ENCODE peak calls at places on chromosomes 6 and 20, in five cellular contexts. One of them, this sample, is unnamed.

GRCh38 chr6:83758533-83758932 is 49.6 kb upstream of the SNAP91 start:
- DNase-seq in HepG2: no peak
- DNase-seq in H1: no peak
- DNase-seq in K562: no peak
- DNase-seq in GM12878: no peak
- DNase-seq in this sample: no peak

GRCh38 chr6:2225422-2226392 is 19.7 kb downstream of the GMDS start:
- DNase-seq in H1: no peak
- DNase-seq in K562: no peak
- DNase-seq in GM12878: no peak
- DNase-seq in HepG2: peak; percentile 99
- DNase-seq in this sample: no peak

GRCh38 chr20:63745961-63746765 is 6.6 kb downstream of the SLC2A4RG start:
- DNase-seq in K562: no peak
- DNase-seq in H1: no peak
- DNase-seq in HepG2: no peak
- DNase-seq in GM12878: no peak
- DNase-seq in this sample: no peak

GRCh38 chr6:33779305-33779704 is 9.6 kb downstream of the LEMD2 start:
- DNase-seq in K562: peak; percentile 53
- DNase-seq in HepG2: no peak
- DNase-seq in H1: no peak
- DNase-seq in GM12878: no peak
- DNase-seq in this sample: no peak

GRCh38 chr6:41471064-41471895 is 74.9 kb upstream of the FOXP4 start:
- DNase-seq in GM12878: no peak
- DNase-seq in HepG2: no peak
- DNase-seq in H1: no peak
- DNase-seq in K562: peak; percentile 53
- DNase-seq in this sample: no peak

GRCh38 chr6:42217165-42217522 is 517 bp downstream of the MRPS10 start:
- DNase-seq in GM12878: no peak
- DNase-seq in H1: no peak
- DNase-seq in HepG2: no peak
- DNase-seq in K562: peak; percentile 48
- DNase-seq in this sample: no peak

GRCh38 chr20:36802326-36803223 is 29.0 kb upstream of the DSN1 start:
- DNase-seq in HepG2: no peak
- DNase-seq in H1: no peak
- DNase-seq in GM12878: no peak
- DNase-seq in K562: no peak
- DNase-seq in this sample: no peak

GRCh38 chr20:888057-888456 is 28.1 kb downstream of the ANGPT4 start:
- DNase-seq in H1: no peak
- DNase-seq in GM12878: no peak
- DNase-seq in HepG2: no peak
- DNase-seq in K562: no peak
- DNase-seq in this sample: no peak

GRCh38 chr20:48609491-48609978 is 218.3 kb downstream of the PREX1 start:
- DNase-seq in HepG2: peak; percentile 36
- DNase-seq in H1: no peak
- DNase-seq in GM12878: peak; percentile 62
- DNase-seq in K562: no peak
- DNase-seq in this sample: no peak

GRCh38 chr20:39623584-39624234 is 661.6 kb downstream of the DHX35 start:
- DNase-seq in K562: no peak
- DNase-seq in HepG2: no peak
- DNase-seq in H1: no peak
- DNase-seq in GM12878: no peak
- DNase-seq in this sample: no peak

GRCh38 chr6:55281215-55281614 is 46.1 kb upstream of the GFRAL start:
- DNase-seq in K562: no peak
- DNase-seq in H1: no peak
- DNase-seq in HepG2: no peak
- DNase-seq in GM12878: no peak
- DNase-seq in this sample: no peak

GRCh38 chr6:167403427-167403826 is 78.5 kb downstream of the TTLL2 start:
- DNase-seq in GM12878: no peak
- DNase-seq in K562: no peak
- DNase-seq in HepG2: no peak
- DNase-seq in H1: no peak
- DNase-seq in this sample: no peak

GRCh38 chr6:37913210-37913609 is 93.7 kb downstream of the ZFAND3 start:
- DNase-seq in K562: no peak
- DNase-seq in GM12878: no peak
- DNase-seq in HepG2: no peak
- DNase-seq in H1: no peak
- DNase-seq in this sample: no peak

GRCh38 chr6:106199998-106200397 is 113.9 kb downstream of the PRDM1 start:
- DNase-seq in K562: no peak
- DNase-seq in HepG2: no peak
- DNase-seq in GM12878: no peak
- DNase-seq in H1: no peak
- DNase-seq in this sample: no peak

GRCh38 chr20:64035066-64035932 is 683 bp upstream of the C20orf204 start:
- DNase-seq in GM12878: peak; percentile 59
- DNase-seq in HepG2: no peak
- DNase-seq in H1: no peak
- DNase-seq in K562: no peak
- DNase-seq in this sample: no peak

GRCh38 chr6:37283786-37284185 is 25.8 kb upstream of the TMEM217 start:
- DNase-seq in H1: no peak
- DNase-seq in GM12878: no peak
- DNase-seq in HepG2: no peak
- DNase-seq in K562: no peak
- DNase-seq in this sample: no peak

GRCh38 chr6:89369009-89369408 is 16.5 kb upstream of the UBE2J1 start:
- DNase-seq in H1: no peak
- DNase-seq in K562: no peak
- DNase-seq in GM12878: no peak
- DNase-seq in HepG2: peak; percentile 35
- DNase-seq in this sample: no peak

GRCh38 chr20:15579703-15580102 is 993.5 kb downstream of the KIF16B start:
- DNase-seq in HepG2: no peak
- DNase-seq in GM12878: no peak
- DNase-seq in H1: no peak
- DNase-seq in K562: no peak
- DNase-seq in this sample: no peak

GRCh38 chr6:11196511-11197174 is 35.8 kb downstream of the NEDD9 start:
- DNase-seq in K562: no peak
- DNase-seq in GM12878: no peak
- DNase-seq in H1: no peak
- DNase-seq in HepG2: no peak
- DNase-seq in this sample: no peak

GRCh38 chr20:61922411-61922810 is 143.3 kb downstream of the TAF4 start:
- DNase-seq in K562: no peak
- DNase-seq in H1: no peak
- DNase-seq in HepG2: no peak
- DNase-seq in GM12878: no peak
- DNase-seq in this sample: no peak

GRCh38 chr6:168582581-168582981 is 141.6 kb downstream of the SMOC2 start:
- DNase-seq in HepG2: no peak
- DNase-seq in GM12878: no peak
- DNase-seq in K562: no peak
- DNase-seq in H1: no peak
- DNase-seq in this sample: no peak

DNA sequence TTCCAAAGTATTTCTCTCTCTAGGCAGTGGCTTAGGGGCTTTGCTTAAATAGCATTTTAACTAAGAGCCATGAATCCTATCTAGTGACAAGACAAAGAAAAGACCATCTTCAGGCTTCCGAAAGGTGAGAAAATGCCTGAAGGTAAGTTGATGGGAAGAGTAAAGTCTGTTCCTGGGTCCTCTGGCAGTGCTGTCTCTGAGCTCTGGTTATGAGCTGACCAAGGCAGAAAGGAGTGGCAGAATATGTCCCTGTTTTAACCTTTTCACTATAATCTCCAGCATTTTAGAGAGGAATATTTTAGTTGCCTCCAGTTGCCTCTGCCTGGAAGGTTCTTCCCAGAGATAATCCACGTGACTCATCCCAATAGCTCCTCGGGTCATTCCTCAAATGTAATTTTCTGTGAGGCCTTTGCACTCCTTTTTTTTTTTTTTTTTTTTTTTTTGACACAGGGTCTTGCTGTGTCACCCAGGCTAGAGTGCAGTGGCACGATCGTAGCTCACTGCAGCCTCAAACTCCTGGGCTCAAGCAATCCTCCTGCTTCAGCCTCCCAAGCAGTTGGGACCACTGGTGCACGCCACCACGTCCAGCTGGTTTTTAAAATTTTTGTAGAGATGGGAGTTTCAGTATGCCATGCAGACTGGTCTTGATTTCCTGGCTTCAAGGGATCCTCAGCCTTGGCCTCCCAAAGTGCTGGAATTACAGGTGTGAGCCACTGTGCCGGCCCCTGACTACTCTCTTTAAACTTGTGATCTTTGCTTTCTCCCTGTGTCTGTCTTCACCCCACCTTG is 3.7 kb upstream of the ARMH2 start:
- DNase-seq in H1: no peak
- DNase-seq in K562: no peak
- DNase-seq in GM12878: no peak
- DNase-seq in HepG2: peak; percentile 61
- DNase-seq in this sample: no peak
- TF ChIP-seq RAD21 in H1: no peak
- TF ChIP-seq RAD21 in K562: no peak
- TF ChIP-seq RAD21 in GM12878: no peak
- TF ChIP-seq RAD21 in HepG2: no peak
- TF ChIP-seq RAD21 in this sample: no peak

GRCh38 chr20:40643891-40644290 is 45.1 kb downstream of the MAFB start:
- DNase-seq in HepG2: no peak
- DNase-seq in GM12878: no peak
- DNase-seq in K562: no peak
- DNase-seq in H1: no peak
- DNase-seq in this sample: no peak
- TF ChIP-seq ZNF274 in HepG2: no peak
- TF ChIP-seq ZNF274 in GM12878: no peak
- TF ChIP-seq ZNF274 in K562: no peak
- TF ChIP-seq ZNF274 in H1: no peak
- TF ChIP-seq ZNF274 in this sample: no peak

GRCh38 chr20:5843054-5843731 is 93.0 kb downstream of the SHLD1 start:
- DNase-seq in H1: no peak
- DNase-seq in K562: no peak
- DNase-seq in GM12878: peak; percentile 55
- DNase-seq in HepG2: no peak
- DNase-seq in this sample: no peak
- TF ChIP-seq POLR2AphosphoS5 in H1: no peak
- TF ChIP-seq POLR2AphosphoS5 in K562: no peak
- TF ChIP-seq POLR2AphosphoS5 in GM12878: no peak
- TF ChIP-seq POLR2AphosphoS5 in HepG2: no peak
- TF ChIP-seq POLR2AphosphoS5 in this sample: no peak

DNA sequence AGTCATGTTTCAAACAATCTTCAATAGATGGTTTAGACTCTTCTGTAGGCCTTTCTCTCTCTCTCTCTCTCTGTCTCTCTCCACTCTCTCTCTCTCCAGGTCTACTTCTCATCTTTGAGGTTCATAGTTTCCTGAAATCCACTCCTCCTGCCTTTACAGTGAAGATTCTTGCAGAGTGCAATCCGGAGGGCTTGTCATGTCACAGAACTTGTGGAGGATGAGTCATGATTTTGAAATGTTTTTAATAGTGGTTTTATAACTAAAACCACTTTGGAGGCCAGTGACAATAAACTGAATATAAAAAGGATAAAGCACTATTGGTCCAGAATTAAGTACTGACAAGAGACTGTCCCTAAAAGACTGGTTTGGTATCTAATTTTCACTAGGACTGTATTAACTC is 156.3 kb downstream of the KIF6 start:
- DNase-seq in GM12878: no peak
- DNase-seq in K562: no peak
- DNase-seq in H1: no peak
- DNase-seq in HepG2: no peak
- DNase-seq in this sample: no peak
- TF ChIP-seq RAD21 in GM12878: no peak
- TF ChIP-seq RAD21 in K562: no peak
- TF ChIP-seq RAD21 in H1: no peak
- TF ChIP-seq RAD21 in HepG2: no peak
- TF ChIP-seq RAD21 in this sample: no peak

GRCh38 chr20:58144071-58144470 is 84.4 kb downstream of the ANKRD60 start:
- DNase-seq in K562: no peak
- DNase-seq in HepG2: no peak
- DNase-seq in H1: no peak
- DNase-seq in GM12878: no peak
- DNase-seq in this sample: no peak

GRCh38 chr20:58141971-58142842 is 86.2 kb downstream of the ANKRD60 start:
- DNase-seq in HepG2: no peak
- DNase-seq in K562: no peak
- DNase-seq in H1: no peak
- DNase-seq in GM12878: no peak
- DNase-seq in this sample: no peak

GRCh38 chr20:58142843-58143185 is 85.6 kb downstream of the ANKRD60 start:
- DNase-seq in K562: no peak
- DNase-seq in HepG2: no peak
- DNase-seq in H1: no peak
- DNase-seq in GM12878: no peak
- DNase-seq in this sample: no peak

GRCh38 chr20:58141496-58141895 is 87.0 kb downstream of the ANKRD60 start:
- DNase-seq in K562: no peak
- DNase-seq in HepG2: no peak
- DNase-seq in H1: no peak
- DNase-seq in GM12878: no peak
- DNase-seq in this sample: no peak

DNA sequence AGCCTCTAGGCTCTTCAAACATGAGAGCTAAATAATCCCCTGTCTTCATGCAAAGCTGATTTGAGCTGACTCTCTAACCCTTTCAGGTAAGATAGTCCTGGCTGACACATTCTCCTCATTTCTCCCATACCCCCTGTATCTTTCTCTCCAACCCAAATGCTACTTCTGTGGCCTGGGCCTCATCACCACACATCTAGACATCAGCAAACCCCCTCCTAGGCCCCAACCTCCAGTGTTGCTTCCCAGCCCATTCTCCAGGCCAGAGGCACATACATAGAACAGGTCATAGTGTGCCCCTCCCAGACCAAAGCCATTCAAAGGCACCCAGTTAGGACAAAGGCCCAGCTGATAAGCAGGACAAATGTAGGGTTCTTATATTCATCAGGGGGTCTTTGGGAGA is 84.9 kb downstream of the ANKRD60 start:
- DNase-seq in GM12878: no peak
- DNase-seq in HepG2: no peak
- DNase-seq in H1: no peak
- DNase-seq in K562: no peak
- DNase-seq in this sample: no peak
- TF ChIP-seq ZNF274 in GM12878: no peak
- TF ChIP-seq ZNF274 in HepG2: no peak
- TF ChIP-seq ZNF274 in H1: no peak
- TF ChIP-seq ZNF274 in K562: no peak
- TF ChIP-seq ZNF274 in this sample: no peak

DNA sequence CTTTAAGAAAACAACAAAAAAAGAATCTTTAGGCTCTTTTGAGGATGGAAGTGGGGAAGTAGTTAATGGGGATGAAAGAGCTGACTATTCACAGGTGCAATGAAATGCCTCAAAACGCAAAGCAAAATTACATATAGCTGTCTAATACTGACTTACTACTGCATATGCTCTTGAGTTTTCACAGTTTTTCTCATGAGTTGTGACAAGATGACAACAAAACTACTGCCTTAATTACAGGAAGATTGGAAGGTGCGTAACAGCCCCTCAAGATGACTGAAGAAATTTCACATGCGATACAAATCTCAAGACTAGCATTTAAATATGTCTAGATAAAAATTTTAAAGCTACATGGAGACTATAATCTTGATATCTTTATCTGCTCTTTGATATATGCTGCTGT is 547.8 kb upstream of the POU3F2 start:
- DNase-seq in H1: no peak
- DNase-seq in K562: no peak
- DNase-seq in GM12878: no peak
- DNase-seq in HepG2: no peak
- DNase-seq in this sample: no peak
- TF ChIP-seq POLR2AphosphoS5 in H1: no peak
- TF ChIP-seq POLR2AphosphoS5 in K562: no peak
- TF ChIP-seq POLR2AphosphoS5 in GM12878: no peak
- TF ChIP-seq POLR2AphosphoS5 in HepG2: no peak
- TF ChIP-seq POLR2AphosphoS5 in this sample: no peak

This sample was measured in HCT116.